ENCODE peak calls at places on chromosomes 6 and 20, in six cellular contexts. L is HepG2, D is endothelial cell of umbilical vein, M is A549, H is K562, C is GM12878. J is an unnamed sample.

GRCh38 chr6:11278207-11278559 is 45.7 kb upstream of the NEDD9 start:
- DNase-seq in L (no peak), D (no peak), M (no peak), H (no peak), C (peak; percentile 60), J (no peak)

GRCh38 chr6:30955367-30956042 is 14.7 kb downstream of the MUCL3 start:
- DNase-seq in L (no peak), D (no peak), M (no peak), H (peak; percentile 89), C (peak; percentile 15), J (peak; percentile 91)

GRCh38 chr6:44237813-44238433 is 9.0 kb upstream of the HSP90AB1 start:
- DNase-seq in L (peak; percentile 51), D (peak; percentile 67), M (peak; percentile 64), H (peak; percentile 92), C (no peak), J (peak; percentile 79)

GRCh38 chr6:149483302-149483701 is 1.5 kb downstream of the ZC3H12D start:
- DNase-seq in L (no peak), D (no peak), M (no peak), H (no peak), C (no peak), J (peak; percentile 79)

GRCh38 chr6:138795809-138796469 is at the start of gene ECT2L:
- DNase-seq in L (no peak), D (peak; percentile 35), M (no peak), H (no peak), C (no peak), J (no peak)

GRCh38 chr6:30917487-30917886 is 3.4 kb downstream of the VARS2 start:
- DNase-seq in L (no peak), D (no peak), M (no peak), H (no peak), C (no peak), J (no peak)

GRCh38 chr20:16488086-16488485 is 85.2 kb downstream of the KIF16B start:
- DNase-seq in L (no peak), D (no peak), M (no peak), H (no peak), C (no peak), J (no peak)

GRCh38 chr20:13341737-13342393 is 120.8 kb downstream of the ISM1 start:
- DNase-seq in L (no peak), D (no peak), M (no peak), H (no peak), C (no peak), J (no peak)

GRCh38 chr6:160534050-160534696 is 129.9 kb downstream of the LPA start:
- DNase-seq in L (peak; percentile 52), D (peak; percentile 47), M (peak; percentile 38), H (peak; percentile 68), C (no peak), J (peak; percentile 53)

GRCh38 chr20:33897313-33897912 is 86.3 kb downstream of the CHMP4B start:
- DNase-seq in L (no peak), D (no peak), M (no peak), H (no peak), C (no peak), J (peak; percentile 36)

GRCh38 chr20:25296094-25297093 is 48.5 kb downstream of the PYGB start:
- DNase-seq in L (peak; percentile 50), D (no peak), M (peak; percentile 71), H (peak; percentile 44), C (no peak), J (peak; percentile 50)

GRCh38 chr6:147384737-147385710 is 123.5 kb upstream of the SAMD5 start:
- DNase-seq in L (no peak), D (no peak), M (no peak), H (no peak), C (no peak), J (no peak)

GRCh38 chr6:34385793-34386195 is 6.7 kb downstream of the NUDT3 start:
- DNase-seq in L (peak; percentile 84), D (no peak), M (no peak), H (no peak), C (no peak), J (no peak)

GRCh38 chr6:27374824-27375612 is 13.5 kb upstream of the ZNF391 start:
- DNase-seq in L (peak; percentile 31), D (peak; percentile 35), M (no peak), H (peak; percentile 92), C (no peak), J (peak; percentile 84)

GRCh38 chr6:39451831-39452230 is 129.3 kb upstream of the KCNK16 start:
- DNase-seq in L (no peak), D (no peak), M (no peak), H (peak; percentile 32), C (no peak), J (peak; percentile 23)

GRCh38 chr6:38489951-38490350 is 149.8 kb downstream of the BTBD9 start:
- DNase-seq in L (no peak), D (no peak), M (no peak), H (no peak), C (no peak), J (no peak)

GRCh38 chr6:165658395-165659058 is 4.5 kb downstream of the PDE10A start:
- DNase-seq in L (no peak), D (no peak), M (no peak), H (no peak), C (no peak), J (no peak)

GRCh38 chr6:159959165-159959975 is 9.5 kb upstream of the IGF2R start:
- DNase-seq in L (no peak), D (no peak), M (no peak), H (no peak), C (no peak), J (peak; percentile 87)

GRCh38 chr6:112443666-112444065 is 96.5 kb downstream of the RFPL4B start:
- DNase-seq in L (no peak), D (no peak), M (no peak), H (no peak), C (no peak), J (no peak)

GRCh38 chr20:35091808-35092523 is 641 bp downstream of the TRPC4AP start:
- DNase-seq in L (peak; percentile 44), D (peak; percentile 50), M (no peak), H (peak; percentile 18), C (no peak), J (peak; percentile 33)

GRCh38 chr6:142155895-142156757 is 9.1 kb downstream of the VTA1 start:
- DNase-seq in L (peak; percentile 30), D (peak; percentile 76), M (peak; percentile 21), H (peak; percentile 35), C (no peak), J (peak; percentile 32)
- TF ChIP-seq MYC in L (no peak), D (no peak), M (no peak), H (no peak), C (no peak), J (no peak)

GRCh38 chr6:137371634-137372016 is 122.6 kb downstream of the OLIG3 start:
- DNase-seq in L (no peak), D (no peak), M (no peak), H (no peak), C (no peak), J (no peak)

GRCh38 chr6:137372532-137372931 is 121.7 kb downstream of the OLIG3 start:
- DNase-seq in L (no peak), D (no peak), M (no peak), H (no peak), C (no peak), J (no peak)

GRCh38 chr6:137369135-137369534 is 125.1 kb downstream of the OLIG3 start:
- DNase-seq in L (no peak), D (no peak), M (no peak), H (no peak), C (no peak), J (no peak)

GRCh38 chr6:137373296-137373695 is 120.9 kb downstream of the OLIG3 start:
- DNase-seq in L (no peak), D (no peak), M (no peak), H (no peak), C (no peak), J (no peak)

GRCh38 chr6:137370871-137371633 is 123.1 kb downstream of the OLIG3 start:
- DNase-seq in L (peak; percentile 47), D (no peak), M (no peak), H (no peak), C (peak; percentile 34), J (peak; percentile 16)
- TF ChIP-seq CTCF in L (peak; percentile 15), D (no peak), M (no peak), H (no peak), C (no peak), J (no peak)

DNA sequence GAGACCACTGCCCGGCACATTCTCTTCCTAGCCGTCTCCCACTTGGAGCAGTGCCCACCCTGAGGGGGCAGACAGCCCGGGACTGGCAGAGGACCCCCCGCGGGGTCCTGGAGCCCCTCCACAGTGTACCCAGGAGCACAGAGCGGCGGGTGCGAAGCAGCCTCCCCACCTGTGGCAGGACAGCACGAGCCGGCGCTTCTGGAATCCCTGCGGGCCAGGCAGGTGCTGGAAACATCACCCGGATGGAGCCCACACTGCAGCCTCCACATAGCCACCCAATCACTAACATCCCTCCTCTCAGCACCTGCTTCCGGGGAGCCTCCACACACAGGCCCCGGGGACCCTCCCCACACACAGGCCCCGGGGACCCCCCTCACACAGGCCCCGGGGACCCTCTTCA is 18.7 kb downstream of the GATA5 start:
- DNase-seq in L (no peak), D (no peak), M (no peak), H (no peak), C (no peak), J (no peak)
- TF ChIP-seq MYC in L (no peak), D (no peak), M (no peak), H (no peak), C (no peak), J (no peak)

GRCh38 chr20:43840382-43841070 is 74.1 kb upstream of the TOX2 start:
- DNase-seq in L (peak; percentile 39), D (no peak), M (peak; percentile 80), H (peak; percentile 71), C (no peak), J (peak; percentile 72)
- TF ChIP-seq CTCF in L (peak; percentile 55), D (peak; percentile 52), M (peak; percentile 45), H (peak; percentile 64), C (peak; percentile 35), J (peak; percentile 70)

DNA sequence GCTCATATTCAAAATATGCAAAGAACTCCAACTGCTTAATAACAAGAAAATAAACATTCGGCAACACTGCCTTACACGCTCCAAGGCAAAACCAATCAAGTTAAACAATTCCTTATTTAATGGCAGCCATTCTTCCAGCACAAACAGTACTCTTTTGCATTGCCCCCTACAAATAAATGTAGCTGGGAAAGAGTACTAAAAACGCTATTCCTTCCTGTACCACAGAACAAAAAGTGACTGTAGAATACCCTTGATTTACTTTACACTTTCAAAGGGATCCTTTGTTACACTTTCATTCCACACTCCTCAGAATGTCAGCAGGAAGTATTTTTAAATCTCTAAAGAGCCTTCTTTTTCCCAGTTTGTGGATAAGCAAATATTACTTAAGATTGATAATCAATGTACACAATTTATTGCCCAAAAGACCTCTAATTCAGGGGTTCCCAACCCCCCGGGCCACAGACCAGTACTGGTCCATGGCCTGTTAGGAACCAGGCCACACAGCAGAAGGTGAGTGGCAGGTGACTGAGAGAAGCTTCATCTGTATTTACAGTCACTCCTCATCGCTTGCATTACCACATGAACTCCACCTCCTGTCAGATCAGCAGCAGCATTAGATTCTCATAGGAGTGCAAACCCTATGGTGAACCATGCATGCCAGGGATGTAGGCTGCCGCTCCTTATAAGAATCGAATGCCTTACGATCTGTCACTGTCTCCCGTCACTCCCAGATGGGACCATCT is 51.6 kb downstream of the MBOAT1 start:
- DNase-seq in L (no peak), D (no peak), M (no peak), H (no peak), C (no peak), J (no peak)
- TF ChIP-seq MYC in L (no peak), D (no peak), M (no peak), H (no peak), C (no peak), J (no peak)